ENCODE peak calls at places on chromosomes 7 and 10, in four cellular contexts. F, U, Q and D are unnamed samples.

GRCh38 chr10:30607814-30608213 is 21.7 kb downstream of the LYZL2 start:
- DNase-seq in F (no peak), U (no peak), Q (no peak), D (no peak)

GRCh38 chr7:150910996-150911422 is 58.7 kb downstream of the AOC1 start:
- DNase-seq in F (no peak), U (no peak), Q (no peak), D (no peak)

GRCh38 chr10:96673318-96674099 is 46.8 kb downstream of the PIK3AP1 start:
- DNase-seq in F (no peak), U (no peak), Q (no peak), D (peak)

GRCh38 chr10:102405632-102406031 is 10.1 kb downstream of the NFKB2 start:
- DNase-seq in F (no peak), U (no peak), Q (no peak), D (no peak)

GRCh38 chr7:43766564-43766963 is 8.1 kb downstream of the BLVRA start:
- DNase-seq in F (no peak), U (no peak), Q (no peak), D (no peak)

GRCh38 chr10:28219241-28219640 is 83.6 kb downstream of the MPP7 start:
- DNase-seq in F (no peak), U (no peak), Q (no peak), D (no peak)

GRCh38 chr10:7303067-7303629 is 107.7 kb downstream of the SFMBT2 start:
- DNase-seq in F (no peak), U (no peak), Q (no peak), D (no peak)

GRCh38 chr10:12010353-12010752 is 32.3 kb downstream of the UPF2 start:
- DNase-seq in F (no peak), U (no peak), Q (no peak), D (no peak)

GRCh38 chr10:70773965-70774809 is 11.0 kb downstream of the TBATA start:
- DNase-seq in F (no peak), U (no peak), Q (no peak), D (no peak)

GRCh38 chr7:94832051-94832450 is 75.3 kb upstream of the PPP1R9A start:
- DNase-seq in F (no peak), U (no peak), Q (no peak), D (no peak)

GRCh38 chr7:47678641-47679380 is 96.9 kb upstream of the TNS3 start:
- DNase-seq in F (no peak), U (no peak), Q (no peak), D (no peak)

GRCh38 chr10:3418901-3419300 is 246.3 kb upstream of the PITRM1 start:
- DNase-seq in F (no peak), U (no peak), Q (no peak), D (no peak)

GRCh38 chr10:112208981-112209380 is 25.4 kb upstream of the GPAM start:
- DNase-seq in F (no peak), U (no peak), Q (no peak), D (no peak)

GRCh38 chr7:70698219-70698832 is 433.6 kb upstream of the GALNT17 start:
- DNase-seq in F (no peak), U (peak), Q (no peak), D (peak)

GRCh38 chr10:100504101-100504500 is 15.6 kb downstream of the SEC31B start:
- DNase-seq in F (no peak), U (no peak), Q (no peak), D (no peak)

GRCh38 chr7:101891936-101892640 is 74.7 kb downstream of the CUX1 start:
- DNase-seq in F (no peak), U (no peak), Q (no peak), D (no peak)

GRCh38 chr7:51455513-51455912 is 138.9 kb upstream of the COBL start:
- DNase-seq in F (no peak), U (no peak), Q (no peak), D (no peak)

GRCh38 chr7:23074443-23075244 is 30.9 kb upstream of the KLHL7 start:
- DNase-seq in F (no peak), U (no peak), Q (no peak), D (no peak)

GRCh38 chr10:110274072-110274627 is 30.6 kb downstream of the SMNDC1 start:
- DNase-seq in F (no peak), U (no peak), Q (no peak), D (no peak)

GRCh38 chr7:42831051-42831952 is 80.6 kb downstream of the C7orf25 start:
- DNase-seq in F (no peak), U (no peak), Q (no peak), D (peak)

GRCh38 chr7:71408276-71408675 is 276.3 kb downstream of the GALNT17 start:
- DNase-seq in F (no peak), U (no peak), Q (no peak), D (no peak)

GRCh38 chr7:149865437-149865836 is 8.3 kb upstream of the ATP6V0E2 start:
- DNase-seq in F (no peak), U (no peak), Q (no peak), D (no peak)

GRCh38 chr10:1666147-1666546 is 71.2 kb downstream of the ADARB2 start:
- DNase-seq in F (no peak), U (no peak), Q (no peak), D (no peak)

GRCh38 chr7:140214075-140214684 is 37.4 kb upstream of the KDM7A start:
- DNase-seq in F (no peak), U (no peak), Q (no peak), D (no peak)